ENCODE peak calls at places on chromosomes 11 and 22, in ten cellular contexts. One of them, this sample, is unnamed.

GRCh38 chr22:36659762-36660509 is 43.6 kb downstream of the CACNG2 start:
- DNase-seq in stimulated activated CD4-positive, alpha-beta T cell treated with anti-CD3 and anti-CD28 coated beads, Interleukin-2, amount 100 ng/mL, for 48 hours: peak; percentile 47
- DNase-seq in WERI-Rb-1: no peak
- DNase-seq in NCI-H2029: peak; percentile 90
- DNase-seq in IMR-90: peak; percentile 88
- DNase-seq in left kidney: peak; percentile 24
- DNase-seq in HTR-8/SVneo: peak; percentile 86
- DNase-seq in germinal center: no peak
- DNase-seq in T1000: peak; percentile 80
- DNase-seq in CD8-positive, alpha-beta memory T cell: no peak
- DNase-seq in this sample: no peak

GRCh38 chr11:130434521-130435223 is 6.3 kb upstream of the ADAMTS8 start:
- DNase-seq in stimulated activated CD4-positive, alpha-beta T cell treated with anti-CD3 and anti-CD28 coated beads, Interleukin-2, amount 100 ng/mL, for 48 hours: peak; percentile 52
- DNase-seq in WERI-Rb-1: peak; percentile 66
- DNase-seq in NCI-H2029: peak; percentile 65
- DNase-seq in IMR-90: peak; percentile 82
- DNase-seq in left kidney: peak; percentile 95
- DNase-seq in HTR-8/SVneo: peak; percentile 53
- DNase-seq in germinal center: peak; percentile 73
- DNase-seq in T1000: peak; percentile 51
- DNase-seq in CD8-positive, alpha-beta memory T cell: peak; percentile 64
- DNase-seq in this sample: peak; percentile 45

GRCh38 chr11:68581439-68581838 is 102.9 kb upstream of the GAL start:
- DNase-seq in stimulated activated CD4-positive, alpha-beta T cell treated with anti-CD3 and anti-CD28 coated beads, Interleukin-2, amount 100 ng/mL, for 48 hours: no peak
- DNase-seq in WERI-Rb-1: no peak
- DNase-seq in NCI-H2029: peak; percentile 84
- DNase-seq in IMR-90: no peak
- DNase-seq in left kidney: no peak
- DNase-seq in HTR-8/SVneo: no peak
- DNase-seq in germinal center: no peak
- DNase-seq in T1000: no peak
- DNase-seq in CD8-positive, alpha-beta memory T cell: no peak
- DNase-seq in this sample: no peak

GRCh38 chr22:38943181-38943580 is 14.2 kb upstream of the APOBEC3A start:
- DNase-seq in stimulated activated CD4-positive, alpha-beta T cell treated with anti-CD3 and anti-CD28 coated beads, Interleukin-2, amount 100 ng/mL, for 48 hours: no peak
- DNase-seq in WERI-Rb-1: no peak
- DNase-seq in NCI-H2029: no peak
- DNase-seq in IMR-90: no peak
- DNase-seq in left kidney: peak; percentile 57
- DNase-seq in HTR-8/SVneo: no peak
- DNase-seq in germinal center: no peak
- DNase-seq in T1000: no peak
- DNase-seq in CD8-positive, alpha-beta memory T cell: no peak
- DNase-seq in this sample: no peak

GRCh38 chr11:73283316-73284035 is 11.3 kb downstream of the P2RY6 start:
- DNase-seq in stimulated activated CD4-positive, alpha-beta T cell treated with anti-CD3 and anti-CD28 coated beads, Interleukin-2, amount 100 ng/mL, for 48 hours: no peak
- DNase-seq in WERI-Rb-1: peak; percentile 64
- DNase-seq in NCI-H2029: no peak
- DNase-seq in IMR-90: no peak
- DNase-seq in left kidney: no peak
- DNase-seq in HTR-8/SVneo: no peak
- DNase-seq in germinal center: no peak
- DNase-seq in T1000: no peak
- DNase-seq in CD8-positive, alpha-beta memory T cell: no peak
- DNase-seq in this sample: no peak

GRCh38 chr11:115168229-115168671 is 336.0 kb downstream of the CADM1 start:
- DNase-seq in stimulated activated CD4-positive, alpha-beta T cell treated with anti-CD3 and anti-CD28 coated beads, Interleukin-2, amount 100 ng/mL, for 48 hours: no peak
- DNase-seq in WERI-Rb-1: no peak
- DNase-seq in NCI-H2029: peak; percentile 8
- DNase-seq in IMR-90: no peak
- DNase-seq in left kidney: no peak
- DNase-seq in HTR-8/SVneo: no peak
- DNase-seq in germinal center: no peak
- DNase-seq in T1000: no peak
- DNase-seq in CD8-positive, alpha-beta memory T cell: no peak
- DNase-seq in this sample: no peak

GRCh38 chr11:15685311-15685710 is 570.6 kb downstream of the INSC start:
- DNase-seq in stimulated activated CD4-positive, alpha-beta T cell treated with anti-CD3 and anti-CD28 coated beads, Interleukin-2, amount 100 ng/mL, for 48 hours: no peak
- DNase-seq in WERI-Rb-1: no peak
- DNase-seq in NCI-H2029: no peak
- DNase-seq in IMR-90: no peak
- DNase-seq in left kidney: peak; percentile 6
- DNase-seq in HTR-8/SVneo: no peak
- DNase-seq in germinal center: no peak
- DNase-seq in T1000: no peak
- DNase-seq in CD8-positive, alpha-beta memory T cell: no peak
- DNase-seq in this sample: no peak

GRCh38 chr11:131749100-131749499 is 378.7 kb downstream of the NTM start:
- DNase-seq in stimulated activated CD4-positive, alpha-beta T cell treated with anti-CD3 and anti-CD28 coated beads, Interleukin-2, amount 100 ng/mL, for 48 hours: no peak
- DNase-seq in WERI-Rb-1: no peak
- DNase-seq in NCI-H2029: no peak
- DNase-seq in IMR-90: peak; percentile 96
- DNase-seq in left kidney: no peak
- DNase-seq in HTR-8/SVneo: no peak
- DNase-seq in germinal center: no peak
- DNase-seq in T1000: no peak
- DNase-seq in CD8-positive, alpha-beta memory T cell: no peak
- DNase-seq in this sample: no peak

GRCh38 chr11:44016129-44016528 is 31.7 kb upstream of the ACCSL start:
- DNase-seq in stimulated activated CD4-positive, alpha-beta T cell treated with anti-CD3 and anti-CD28 coated beads, Interleukin-2, amount 100 ng/mL, for 48 hours: no peak
- DNase-seq in WERI-Rb-1: peak; percentile 73
- DNase-seq in NCI-H2029: no peak
- DNase-seq in IMR-90: peak; percentile 67
- DNase-seq in left kidney: no peak
- DNase-seq in HTR-8/SVneo: no peak
- DNase-seq in germinal center: no peak
- DNase-seq in T1000: peak; percentile 57
- DNase-seq in CD8-positive, alpha-beta memory T cell: no peak
- DNase-seq in this sample: no peak

GRCh38 chr11:57341250-57341808 is 3.2 kb downstream of the P2RX3 start:
- DNase-seq in stimulated activated CD4-positive, alpha-beta T cell treated with anti-CD3 and anti-CD28 coated beads, Interleukin-2, amount 100 ng/mL, for 48 hours: no peak
- DNase-seq in WERI-Rb-1: no peak
- DNase-seq in NCI-H2029: no peak
- DNase-seq in IMR-90: no peak
- DNase-seq in left kidney: no peak
- DNase-seq in HTR-8/SVneo: no peak
- DNase-seq in germinal center: no peak
- DNase-seq in T1000: no peak
- DNase-seq in CD8-positive, alpha-beta memory T cell: no peak
- DNase-seq in this sample: no peak

GRCh38 chr11:134988495-134988894 is 576.5 kb upstream of the B3GAT1 start:
- DNase-seq in stimulated activated CD4-positive, alpha-beta T cell treated with anti-CD3 and anti-CD28 coated beads, Interleukin-2, amount 100 ng/mL, for 48 hours: no peak
- DNase-seq in WERI-Rb-1: no peak
- DNase-seq in NCI-H2029: no peak
- DNase-seq in IMR-90: no peak
- DNase-seq in left kidney: no peak
- DNase-seq in HTR-8/SVneo: no peak
- DNase-seq in germinal center: no peak
- DNase-seq in T1000: no peak
- DNase-seq in CD8-positive, alpha-beta memory T cell: no peak
- DNase-seq in this sample: no peak

GRCh38 chr22:49893025-49893424 is 25.2 kb downstream of the ALG12 start:
- DNase-seq in stimulated activated CD4-positive, alpha-beta T cell treated with anti-CD3 and anti-CD28 coated beads, Interleukin-2, amount 100 ng/mL, for 48 hours: no peak
- DNase-seq in WERI-Rb-1: no peak
- DNase-seq in NCI-H2029: no peak
- DNase-seq in IMR-90: no peak
- DNase-seq in left kidney: no peak
- DNase-seq in HTR-8/SVneo: no peak
- DNase-seq in germinal center: no peak
- DNase-seq in T1000: no peak
- DNase-seq in CD8-positive, alpha-beta memory T cell: no peak
- DNase-seq in this sample: no peak

GRCh38 chr11:35911013-35911412 is 32.8 kb upstream of the LDLRAD3 start:
- DNase-seq in stimulated activated CD4-positive, alpha-beta T cell treated with anti-CD3 and anti-CD28 coated beads, Interleukin-2, amount 100 ng/mL, for 48 hours: no peak
- DNase-seq in WERI-Rb-1: no peak
- DNase-seq in NCI-H2029: no peak
- DNase-seq in IMR-90: no peak
- DNase-seq in left kidney: no peak
- DNase-seq in HTR-8/SVneo: no peak
- DNase-seq in germinal center: no peak
- DNase-seq in T1000: no peak
- DNase-seq in CD8-positive, alpha-beta memory T cell: no peak
- DNase-seq in this sample: no peak

GRCh38 chr11:61516191-61516590 is 7.6 kb downstream of the LRRC10B start:
- DNase-seq in stimulated activated CD4-positive, alpha-beta T cell treated with anti-CD3 and anti-CD28 coated beads, Interleukin-2, amount 100 ng/mL, for 48 hours: no peak
- DNase-seq in WERI-Rb-1: no peak
- DNase-seq in NCI-H2029: no peak
- DNase-seq in IMR-90: no peak
- DNase-seq in left kidney: no peak
- DNase-seq in HTR-8/SVneo: no peak
- DNase-seq in germinal center: no peak
- DNase-seq in T1000: no peak
- DNase-seq in CD8-positive, alpha-beta memory T cell: no peak
- DNase-seq in this sample: no peak

GRCh38 chr11:128582496-128583366 is 4.6 kb downstream of the ETS1 start:
- DNase-seq in stimulated activated CD4-positive, alpha-beta T cell treated with anti-CD3 and anti-CD28 coated beads, Interleukin-2, amount 100 ng/mL, for 48 hours: no peak
- DNase-seq in WERI-Rb-1: no peak
- DNase-seq in NCI-H2029: peak; percentile 19
- DNase-seq in IMR-90: peak; percentile 98
- DNase-seq in left kidney: peak; percentile 85
- DNase-seq in HTR-8/SVneo: peak; percentile 60
- DNase-seq in germinal center: no peak
- DNase-seq in T1000: peak; percentile 41
- DNase-seq in CD8-positive, alpha-beta memory T cell: no peak
- DNase-seq in this sample: no peak

GRCh38 chr11:11569936-11570491 is 51.8 kb downstream of the GALNT18 start:
- DNase-seq in stimulated activated CD4-positive, alpha-beta T cell treated with anti-CD3 and anti-CD28 coated beads, Interleukin-2, amount 100 ng/mL, for 48 hours: no peak
- DNase-seq in WERI-Rb-1: no peak
- DNase-seq in NCI-H2029: peak; percentile 68
- DNase-seq in IMR-90: no peak
- DNase-seq in left kidney: peak; percentile 49
- DNase-seq in HTR-8/SVneo: no peak
- DNase-seq in germinal center: no peak
- DNase-seq in T1000: no peak
- DNase-seq in CD8-positive, alpha-beta memory T cell: no peak
- DNase-seq in this sample: no peak